ENCODE peak calls at places on chromosomes 2 and 18, in seven cellular contexts. S is BE2C, C is neural progenitor cell, M is psoas muscle, L is AG10803, Z is Panc1, H is astrocyte of the cerebellum. B is an unnamed sample.

GRCh38 chr18:907171-907879 is 2.7 kb downstream of the ADCYAP1 start:
- DNase-seq in S (peak), H (no peak), M (peak), C (peak), Z (no peak), L (no peak), B (no peak)

GRCh38 chr2:174617713-174618112 is 20.1 kb upstream of the WIPF1 start:
- DNase-seq in L (no peak), H (no peak), M (no peak), Z (no peak), S (no peak), C (no peak), B (no peak)

GRCh38 chr18:9095297-9096012 is 7.0 kb upstream of the NDUFV2 start:
- DNase-seq in S (no peak), L (no peak), M (no peak), C (no peak), H (no peak), Z (no peak), B (no peak)

GRCh38 chr2:135255208-135255607 is 203.1 kb downstream of the RAB3GAP1 start:
- DNase-seq in C (no peak), H (no peak), S (no peak), L (no peak), M (no peak), Z (no peak), B (no peak)

GRCh38 chr18:68766433-68766832 is 31.4 kb upstream of the CCDC102B start:
- DNase-seq in C (no peak), S (no peak), H (no peak), Z (no peak), L (no peak), M (no peak), B (no peak)

GRCh38 chr2:9126540-9126939 is 80.1 kb upstream of the ASAP2 start:
- DNase-seq in Z (no peak), L (no peak), H (no peak), C (no peak), S (no peak), M (no peak), B (no peak)

GRCh38 chr2:126981476-126981875 is 82.8 kb downstream of the TEX51 start:
- DNase-seq in M (no peak), H (no peak), S (no peak), C (no peak), L (no peak), Z (no peak), B (no peak)

GRCh38 chr2:29011650-29012060 is 30.6 kb downstream of the TOGARAM2 start:
- DNase-seq in M (peak), L (no peak), C (no peak), Z (no peak), H (no peak), S (no peak), B (no peak)

GRCh38 chr18:652131-652530 is 5.3 kb upstream of the TYMS start:
- DNase-seq in S (no peak), Z (no peak), C (no peak), L (peak), H (no peak), M (no peak), B (no peak)

GRCh38 chr2:70104231-70105111 is 17.2 kb downstream of the PCBP1 start:
- DNase-seq in S (no peak), C (no peak), Z (no peak), H (no peak), M (no peak), L (peak), B (no peak)

GRCh38 chr2:238720232-238720672 is 127.6 kb upstream of the TWIST2 start:
- DNase-seq in Z (no peak), H (no peak), M (peak), S (peak), L (peak), C (peak), B (no peak)

GRCh38 chr2:217753460-217754200 is 249.2 kb downstream of the TNS1 start:
- DNase-seq in L (peak), C (no peak), Z (no peak), S (no peak), H (no peak), M (no peak), B (no peak)

GRCh38 chr2:10554961-10555809 is 107.1 kb upstream of the ODC1 start:
- DNase-seq in C (no peak), Z (no peak), M (no peak), S (no peak), L (no peak), H (no peak), B (no peak)
- TF ChIP-seq CTCF in C (no peak), Z (no peak), M (no peak), S (no peak), L (no peak), H (no peak), B (no peak)

DNA sequence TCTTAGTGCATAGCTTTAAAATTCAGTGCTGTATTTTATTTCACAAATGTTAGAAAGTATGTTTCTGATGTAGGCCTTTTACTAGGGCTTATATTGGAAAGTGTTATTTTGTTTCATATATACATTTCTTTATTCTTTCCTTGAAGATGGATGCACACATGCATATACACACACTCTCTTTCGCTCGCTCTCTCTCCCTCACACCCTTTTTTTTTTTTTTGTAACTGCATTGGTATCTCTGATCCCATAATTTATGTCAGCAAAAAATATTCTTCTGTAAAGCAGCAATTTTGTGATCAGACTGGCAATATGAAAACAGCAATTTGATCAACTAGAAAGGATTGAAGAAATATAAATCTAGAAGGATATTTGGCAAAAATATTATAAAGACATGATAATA is 2.0 kb downstream of the MBD5 start:
- DNase-seq in C (no peak), M (no peak), L (no peak), Z (no peak), S (no peak), H (no peak), B (no peak)
- H3K4me3 ChIP-seq in C (peak), M (peak), L (peak), Z (peak), S (peak), H (peak), B (peak)

GRCh38 chr2:160022162-160022561 is 40.3 kb downstream of the PLA2R1 start:
- DNase-seq in S (no peak), Z (no peak), M (no peak), H (no peak), C (no peak), L (no peak), B (no peak)
- TF ChIP-seq CTCF in S (peak), Z (peak), M (peak), H (no peak), C (peak), L (peak), B (no peak)

GRCh38 chr18:79507546-79508480 is 112.1 kb downstream of the NFATC1 start:
- DNase-seq in Z (no peak), C (no peak), L (peak), S (no peak), M (peak), H (no peak), B (no peak)
- H3K4me3 ChIP-seq in Z (no peak), C (no peak), L (peak), S (no peak), M (peak), H (peak), B (peak)